ENCODE peak calls at places on chromosomes 5 and 9, in four cellular contexts. H is brain microvascular endothelial cell, Z is tibial artery, E is gastrocnemius medialis. A is an unnamed sample.

GRCh38 chr5:149827501-149827990 is 97.4 kb downstream of the PPARGC1B start:
- DNase-seq in H (no peak), Z (no peak), E (no peak), A (no peak)

GRCh38 chr9:77978086-77978781 is 53.4 kb downstream of the GNAQ start:
- DNase-seq in H (no peak), Z (no peak), E (no peak), A (no peak)

GRCh38 chr5:10534491-10535236 is 29.2 kb upstream of the ANKRD33B start:
- DNase-seq in H (no peak), Z (no peak), E (no peak), A (peak; percentile 13)

GRCh38 chr9:120299785-120300184 is 280.2 kb downstream of the CDK5RAP2 start:
- DNase-seq in H (no peak), Z (no peak), E (no peak), A (no peak)

GRCh38 chr5:17374973-17375844 is 122.8 kb upstream of the TAF11L2 start:
- DNase-seq in H (peak; percentile 35), Z (no peak), E (no peak), A (no peak)

GRCh38 chr9:133979921-133980863 is 11.9 kb downstream of the VAV2 start:
- DNase-seq in H (no peak), Z (no peak), E (no peak), A (no peak)

GRCh38 chr9:134156564-134157377 is 7.6 kb downstream of the RNU6ATAC start:
- DNase-seq in H (no peak), Z (no peak), E (no peak), A (no peak)

GRCh38 chr5:66974256-66974655 is 222.3 kb downstream of the CD180 start:
- DNase-seq in H (no peak), Z (no peak), E (no peak), A (no peak)

GRCh38 chr9:121776739-121777637 is 125.6 kb downstream of the DAB2IP start:
- DNase-seq in H (no peak), Z (peak; percentile 13), E (no peak), A (no peak)

GRCh38 chr9:115957571-115957970 is 196.0 kb upstream of the PAPPA start:
- DNase-seq in H (no peak), Z (no peak), E (no peak), A (no peak)

GRCh38 chr5:144395704-144396103 is 225.0 kb downstream of the KCTD16 start:
- DNase-seq in H (no peak), Z (no peak), E (no peak), A (no peak)

GRCh38 chr9:128505414-128505765 is 871 bp downstream of the GLE1 start:
- DNase-seq in H (no peak), Z (no peak), E (no peak), A (no peak)
- TF ChIP-seq CTCF in H (no peak), Z (no peak), E (no peak), A (no peak)

DNA sequence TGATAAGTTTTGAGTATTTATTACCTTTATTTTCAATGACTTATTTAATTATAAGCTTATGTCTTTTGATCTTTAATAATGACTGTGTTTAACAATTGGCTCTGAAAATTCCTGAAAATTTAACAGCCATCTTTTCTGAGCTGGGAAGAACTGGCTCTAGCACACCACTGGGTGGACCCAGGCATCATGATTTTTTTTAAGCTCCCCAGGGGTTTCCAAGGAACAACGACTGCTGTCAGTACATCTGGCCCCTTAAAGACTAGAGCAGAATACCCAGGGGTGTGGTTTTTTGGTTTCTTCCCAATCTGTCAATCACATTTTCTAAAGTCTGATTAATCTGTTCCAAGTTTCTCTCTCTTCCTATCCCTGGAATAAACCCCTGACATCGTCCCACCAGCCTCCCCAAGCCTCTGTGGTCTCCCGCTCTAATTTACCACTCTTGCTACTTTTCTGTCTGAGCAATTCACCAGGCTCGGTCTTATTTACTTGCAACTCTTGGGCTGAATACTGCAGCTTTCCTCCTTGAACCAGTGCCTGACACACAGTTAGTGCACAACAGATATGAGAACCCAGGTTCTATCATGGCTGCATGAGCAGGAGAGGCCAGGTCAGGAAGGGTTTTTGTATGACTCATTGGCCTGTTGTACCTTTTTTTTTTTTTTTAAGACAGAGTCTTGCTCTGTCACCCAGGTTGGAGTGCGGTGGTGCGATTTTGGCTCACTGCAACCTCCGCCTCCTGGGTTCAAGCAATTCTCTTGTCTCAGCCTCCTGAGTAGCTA is 321.9 kb downstream of the ZSWIM6 start:
- DNase-seq in H (no peak), Z (no peak), E (no peak), A (no peak)
- TF ChIP-seq CTCF in H (no peak), Z (no peak), E (no peak), A (no peak)

GRCh38 chr5:140664353-140665119 is at the start of gene WDR55:
- DNase-seq in H (peak; percentile 89), Z (peak; percentile 98), E (peak; percentile 94), A (peak; percentile 96)
- TF ChIP-seq CTCF in H (no peak), Z (no peak), E (no peak), A (no peak)

GRCh38 chr9:75085640-75086039 is 2.3 kb downstream of the NMRK1 start:
- DNase-seq in H (no peak), Z (no peak), E (no peak), A (no peak)

GRCh38 chr9:75084081-75084672 is 3.8 kb downstream of the NMRK1 start:
- DNase-seq in H (no peak), Z (no peak), E (no peak), A (no peak)

GRCh38 chr9:75086443-75087278 is 1.3 kb downstream of the NMRK1 start:
- DNase-seq in H (no peak), Z (no peak), E (no peak), A (no peak)

GRCh38 chr9:75087279-75087823 is 604 bp downstream of the NMRK1 start:
- DNase-seq in H (peak; percentile 26), Z (no peak), E (peak; percentile 41), A (no peak)

DNA sequence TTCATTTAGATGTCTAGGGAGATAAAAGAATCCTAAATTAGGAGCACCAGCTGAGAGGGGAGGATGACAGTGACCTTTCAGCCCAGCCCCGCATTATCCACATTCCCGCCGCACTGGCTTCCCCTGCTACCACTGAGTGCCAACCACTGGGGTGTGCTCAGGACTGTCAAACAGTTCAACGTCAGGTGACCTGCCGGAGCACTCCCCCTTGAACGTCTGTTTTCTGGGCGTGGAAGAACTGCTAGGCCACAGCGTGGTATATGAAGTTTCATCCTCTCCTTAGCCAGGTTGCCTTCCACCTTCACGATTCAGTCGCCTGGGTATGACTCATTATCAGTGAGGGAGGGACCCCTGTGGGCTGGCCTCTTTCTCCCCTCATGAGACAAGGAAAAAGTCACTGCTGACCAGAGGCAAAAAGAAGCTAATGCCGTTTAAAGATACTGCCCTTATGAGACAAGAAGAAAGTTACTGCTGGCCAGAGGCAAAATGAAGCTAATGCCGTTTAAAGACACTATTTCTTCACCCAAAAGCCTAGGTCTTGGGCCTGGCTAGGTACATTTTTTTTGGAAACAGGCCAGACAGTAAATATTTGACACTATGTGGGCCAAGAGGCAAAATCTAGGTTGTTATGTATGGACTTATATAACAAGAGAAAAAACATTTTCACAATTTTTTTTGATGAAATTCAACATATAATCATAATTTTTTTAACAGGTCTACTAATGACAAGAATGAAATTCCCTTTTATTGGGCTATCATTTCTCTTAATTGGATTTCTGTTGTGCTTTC is 4.6 kb downstream of the NMRK1 start:
- DNase-seq in H (no peak), Z (no peak), E (no peak), A (no peak)
- TF ChIP-seq CTCF in H (no peak), Z (no peak), E (no peak), A (no peak)

GRCh38 chr5:175878544-175879438 is 7.4 kb downstream of the CPLX2 start:
- DNase-seq in H (no peak), Z (no peak), E (no peak), A (no peak)
- TF ChIP-seq CTCF in H (no peak), Z (no peak), E (no peak), A (no peak)

GRCh38 chr5:142922223-142922952 is 152.2 kb downstream of the ARHGAP26 start:
- DNase-seq in H (no peak), Z (no peak), E (no peak), A (no peak)

GRCh38 chr5:142925795-142926194 is 155.6 kb downstream of the ARHGAP26 start:
- DNase-seq in H (peak; percentile 70), Z (no peak), E (no peak), A (no peak)

GRCh38 chr5:142926549-142926948 is 156.4 kb downstream of the ARHGAP26 start:
- DNase-seq in H (no peak), Z (no peak), E (no peak), A (no peak)

GRCh38 chr5:142920888-142921612 is 150.9 kb downstream of the ARHGAP26 start:
- DNase-seq in H (no peak), Z (no peak), E (no peak), A (no peak)

DNA sequence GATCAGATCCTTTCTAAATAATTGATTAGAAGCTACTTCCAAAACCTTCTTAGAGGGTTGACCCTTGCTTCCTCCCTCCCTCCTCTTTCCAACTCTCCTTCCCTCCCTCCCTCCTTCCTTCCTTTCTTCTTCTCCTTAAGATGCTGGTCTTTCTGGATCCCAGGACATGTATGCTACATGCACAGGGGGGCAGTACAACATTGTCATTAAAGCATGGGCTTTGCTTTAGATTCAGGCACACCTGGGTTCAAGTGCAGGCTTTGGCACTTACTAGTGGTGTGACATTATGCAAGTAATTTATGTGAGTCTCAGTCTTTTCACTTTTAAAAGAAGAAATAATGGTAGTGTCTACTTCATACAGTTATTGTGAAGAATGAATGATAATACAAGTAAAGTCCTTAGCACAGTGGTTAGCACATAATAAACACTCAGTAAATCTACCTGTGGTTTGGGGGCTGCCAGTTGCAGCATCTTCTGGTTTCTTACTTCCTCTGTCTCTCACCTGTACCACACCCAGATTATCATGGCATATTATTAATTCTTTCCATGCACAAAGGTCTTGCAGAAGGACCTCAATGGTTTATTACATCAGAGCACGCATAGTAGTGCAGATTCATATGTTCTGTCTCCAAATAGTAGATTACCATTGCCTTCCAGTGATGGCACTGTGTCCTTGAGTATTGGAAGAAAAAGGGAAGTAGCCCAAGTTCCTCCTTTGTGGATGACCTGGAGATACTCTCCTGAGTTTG is 154.1 kb downstream of the ARHGAP26 start:
- DNase-seq in H (no peak), Z (no peak), E (no peak), A (no peak)
- TF ChIP-seq CTCF in H (peak; percentile 43), Z (no peak), E (no peak), A (no peak)